ENCODE peak calls at places on chromosome 1, in five cellular contexts. One of them, this sample, is unnamed.

GRCh38 chr1:235024706-235025421 is 103.8 kb downstream of the TOMM20 start:
- DNase-seq in GM12878: no peak
- DNase-seq in KBM-7: no peak
- DNase-seq in neural crest cell: no peak
- DNase-seq in hippocampal formation: no peak
- DNase-seq in this sample: no peak

GRCh38 chr1:150981177-150981804 is 801 bp upstream of the ANXA9 start:
- DNase-seq in hippocampal formation: no peak
- DNase-seq in neural crest cell: no peak
- DNase-seq in GM12878: no peak
- DNase-seq in KBM-7: no peak
- DNase-seq in this sample: peak; percentile 54

GRCh38 chr1:187264995-187265602 is 436.4 kb downstream of the PLA2G4A start:
- DNase-seq in hippocampal formation: peak; percentile 15
- DNase-seq in GM12878: no peak
- DNase-seq in KBM-7: peak; percentile 39
- DNase-seq in neural crest cell: peak; percentile 18
- DNase-seq in this sample: peak; percentile 2

GRCh38 chr1:99544328-99544727 is 101.6 kb upstream of the PALMD start:
- DNase-seq in hippocampal formation: no peak
- DNase-seq in KBM-7: no peak
- DNase-seq in neural crest cell: no peak
- DNase-seq in GM12878: no peak
- DNase-seq in this sample: peak; percentile 21

GRCh38 chr1:244598611-244599010 is 54.3 kb upstream of the DESI2 start:
- DNase-seq in neural crest cell: no peak
- DNase-seq in KBM-7: no peak
- DNase-seq in hippocampal formation: no peak
- DNase-seq in GM12878: no peak
- DNase-seq in this sample: no peak

GRCh38 chr1:57874426-57874825 is 450.6 kb upstream of the DAB1 start:
- DNase-seq in GM12878: no peak
- DNase-seq in hippocampal formation: no peak
- DNase-seq in neural crest cell: no peak
- DNase-seq in KBM-7: no peak
- DNase-seq in this sample: no peak

GRCh38 chr1:176880954-176881595 is 283.4 kb downstream of the ASTN1 start:
- DNase-seq in neural crest cell: peak; percentile 87
- DNase-seq in KBM-7: peak; percentile 62
- DNase-seq in hippocampal formation: peak; percentile 46
- DNase-seq in GM12878: no peak
- DNase-seq in this sample: peak; percentile 79

GRCh38 chr1:114482585-114482984 is 28.4 kb downstream of the TRIM33 start:
- DNase-seq in KBM-7: peak; percentile 83
- DNase-seq in neural crest cell: no peak
- DNase-seq in hippocampal formation: no peak
- DNase-seq in GM12878: no peak
- DNase-seq in this sample: no peak

GRCh38 chr1:198623920-198624647 is 14.8 kb upstream of the PTPRC start:
- DNase-seq in GM12878: no peak
- DNase-seq in KBM-7: no peak
- DNase-seq in hippocampal formation: no peak
- DNase-seq in neural crest cell: no peak
- DNase-seq in this sample: peak; percentile 30

GRCh38 chr1:32759997-32760623 is 57.0 kb downstream of the YARS1 start:
- DNase-seq in GM12878: no peak
- DNase-seq in hippocampal formation: no peak
- DNase-seq in KBM-7: no peak
- DNase-seq in neural crest cell: no peak
- DNase-seq in this sample: peak; percentile 38

GRCh38 chr1:116817582-116818064 is 63.4 kb downstream of the CD2 start:
- DNase-seq in GM12878: no peak
- DNase-seq in hippocampal formation: no peak
- DNase-seq in KBM-7: peak; percentile 86
- DNase-seq in neural crest cell: peak; percentile 46
- DNase-seq in this sample: peak; percentile 45